ENCODE peak calls at places on chromosomes 1 and 21, in seven cellular contexts. N is CD8-positive, alpha-beta T cell; O is PC-9; S is small intestine; F is K562; D is A549; C is heart left ventricle. K is an unnamed sample.

GRCh38 chr21:45516071-45516670 is 26.1 kb downstream of the SLC19A1 start:
- DNase-seq in N (no peak), O (no peak), C (peak; percentile 21), S (no peak), F (no peak), D (no peak), K (peak; percentile 38)

GRCh38 chr1:239868117-239868516 is 223.6 kb upstream of the FMN2 start:
- DNase-seq in C (no peak), O (no peak), S (no peak), D (no peak), N (no peak), F (no peak), K (no peak)

GRCh38 chr1:30936541-30937171 is 28.1 kb upstream of the SDC3 start:
- DNase-seq in D (no peak), F (no peak), C (no peak), S (no peak), O (no peak), N (no peak), K (no peak)

GRCh38 chr1:63135801-63136200 is 186.6 kb upstream of the FOXD3 start:
- DNase-seq in S (no peak), F (no peak), D (no peak), N (no peak), C (no peak), O (no peak), K (no peak)

GRCh38 chr21:38075833-38076567 is 159.7 kb upstream of the KCNJ6 start:
- DNase-seq in S (no peak), D (no peak), O (no peak), F (no peak), N (no peak), C (no peak), K (no peak)

GRCh38 chr21:37737497-37737896 is 178.8 kb downstream of the KCNJ6 start:
- DNase-seq in C (peak; percentile 42), F (no peak), N (no peak), D (no peak), O (no peak), S (no peak), K (no peak)

GRCh38 chr1:72837781-72838180 is 555.4 kb upstream of the NEGR1 start:
- DNase-seq in C (no peak), O (peak; percentile 3), D (no peak), S (no peak), N (no peak), F (no peak), K (no peak)

GRCh38 chr1:30008372-30008997 is 714.9 kb downstream of the MATN1 start:
- DNase-seq in S (no peak), C (no peak), F (no peak), D (no peak), N (no peak), O (no peak), K (no peak)

GRCh38 chr21:45267390-45267760 is 20.3 kb downstream of the POFUT2 start:
- DNase-seq in O (no peak), D (no peak), N (no peak), F (no peak), S (no peak), C (no peak), K (no peak)

GRCh38 chr1:209810783-209811182 is 4.8 kb upstream of the IRF6 start:
- DNase-seq in D (no peak), F (no peak), N (no peak), C (no peak), O (no peak), S (no peak), K (no peak)

GRCh38 chr1:209805875-209806760 is at the start of gene IRF6:
- DNase-seq in O (peak; percentile 96), N (peak; percentile 70), F (peak; percentile 97), D (peak; percentile 33), S (peak; percentile 97), C (peak; percentile 78), K (peak; percentile 89)

GRCh38 chr1:209807509-209807908 is 1.6 kb upstream of the IRF6 start:
- DNase-seq in N (no peak), C (no peak), F (no peak), D (no peak), S (no peak), O (no peak), K (no peak)

GRCh38 chr1:209809601-209810000 is 3.7 kb upstream of the IRF6 start:
- DNase-seq in O (no peak), D (no peak), N (no peak), S (no peak), C (no peak), F (no peak), K (no peak)

DNA sequence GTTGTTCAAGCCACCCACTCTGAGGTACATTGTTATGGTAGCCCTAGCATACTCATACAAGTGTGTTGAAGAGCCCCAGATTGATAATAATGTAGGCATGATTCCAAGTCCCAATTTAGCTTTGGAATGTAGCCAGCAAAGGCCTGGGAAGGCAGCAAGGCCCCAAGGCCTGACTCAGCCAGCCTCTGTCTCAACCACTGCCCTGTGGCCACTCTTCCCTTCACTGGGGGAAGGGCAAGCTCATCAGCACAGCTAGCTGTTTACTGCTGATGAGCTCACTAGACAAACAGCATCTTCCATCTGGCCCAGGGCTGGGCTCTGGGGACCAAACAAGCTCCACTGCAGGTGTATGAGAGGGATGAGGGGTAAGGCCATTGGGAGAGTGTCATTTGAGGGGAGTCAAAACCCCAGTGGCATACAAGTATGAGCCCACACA is 2.1 kb upstream of the IRF6 start:
- DNase-seq in S (peak; percentile 93), N (no peak), C (peak; percentile 89), O (peak; percentile 68), D (no peak), F (peak; percentile 78), K (no peak)
- H3K27ac ChIP-seq in S (no peak overlapping the region), N (no peak overlapping the region), C (peak overlapping the region; percentile 80), O (peak overlapping the region; percentile 36), D (no peak overlapping the region), F (no peak overlapping the region), K (no peak overlapping the region)

GRCh38 chr1:234731371-234732085 is 121.5 kb upstream of the IRF2BP2 start:
- DNase-seq in C (no peak), N (no peak), O (no peak), F (no peak), D (no peak), S (no peak), K (peak; percentile 72)

GRCh38 chr1:234729566-234729965 is 119.6 kb upstream of the IRF2BP2 start:
- DNase-seq in D (no peak), N (no peak), O (no peak), F (no peak), C (no peak), S (no peak), K (no peak)

GRCh38 chr1:234732260-234732659 is 122.3 kb upstream of the IRF2BP2 start:
- DNase-seq in D (no peak), C (no peak), O (no peak), N (no peak), S (no peak), F (no peak), K (no peak)

GRCh38 chr1:234730110-234730509 is 120.1 kb upstream of the IRF2BP2 start:
- DNase-seq in S (no peak), C (no peak), D (no peak), N (no peak), F (no peak), O (no peak), K (no peak)

GRCh38 chr1:234730542-234731370 is 120.8 kb upstream of the IRF2BP2 start:
- DNase-seq in S (no peak), D (no peak), N (peak; percentile 40), O (no peak), F (peak; percentile 59), C (no peak), K (no peak)
- H3K4me1 ChIP-seq in S (peaks cover 8% of the 10 kb centered on the region), D (peaks cover 32% of the 10 kb centered on the region), N (peaks cover 39% of the 10 kb centered on the region), O (peaks cover 52% of the 10 kb centered on the region), F (peaks cover 59% of the 10 kb centered on the region), C (peaks cover 33% of the 10 kb centered on the region), K (no peaks in the 10 kb centered on the region)

DNA sequence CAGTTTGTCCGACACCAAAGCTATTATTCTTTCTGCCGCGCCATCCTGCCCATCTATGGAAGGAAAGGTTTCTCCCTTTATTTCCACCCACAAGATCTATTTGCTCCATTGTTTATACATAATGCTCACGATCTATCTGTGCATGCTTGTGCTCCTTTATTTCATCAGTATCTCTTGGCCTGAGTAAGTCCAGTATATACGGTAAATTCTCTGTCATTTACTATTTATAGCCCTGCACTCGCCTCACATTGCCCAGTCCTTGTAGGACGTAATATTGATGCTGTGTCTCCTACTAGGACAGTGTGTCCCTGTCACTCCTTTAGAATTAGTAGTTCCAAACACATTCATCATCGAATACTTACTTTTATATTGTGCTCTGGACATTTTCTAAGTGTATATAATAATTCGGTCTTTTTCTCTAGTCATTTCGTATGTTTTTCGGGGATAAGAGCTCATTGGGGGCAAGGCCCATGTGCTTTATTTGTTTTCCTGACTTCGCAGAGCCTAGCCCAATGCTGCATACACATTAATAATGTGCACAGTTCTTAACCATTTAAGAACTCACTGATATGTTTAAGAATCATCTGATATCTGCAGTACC is 3.1 kb upstream of the NID1 start:
- DNase-seq in O (no peak), D (no peak), C (no peak), S (no peak), F (no peak), N (no peak), K (no peak)
- H3K4me3 ChIP-seq in O (no peak overlapping the region), D (no peak overlapping the region), C (peak overlapping the region; percentile 42), S (no peak overlapping the region), F (no peak overlapping the region), N (no peak overlapping the region), K (no peak overlapping the region)

GRCh38 chr1:2242814-2243725 is 15.0 kb downstream of the SKI start:
- DNase-seq in D (no peak), N (no peak), O (no peak), C (peak; percentile 82), S (no peak), F (no peak), K (no peak)

GRCh38 chr1:2238361-2239055 is 10.4 kb downstream of the SKI start:
- DNase-seq in N (no peak), F (no peak), O (no peak), S (no peak), C (no peak), D (no peak), K (no peak)

GRCh38 chr1:2241820-2242219 is 13.7 kb downstream of the SKI start:
- DNase-seq in D (no peak), S (no peak), O (no peak), N (peak; percentile 9), F (no peak), C (no peak), K (no peak)

GRCh38 chr1:2239384-2239985 is 11.4 kb downstream of the SKI start:
- DNase-seq in N (peak; percentile 9), S (peak; percentile 40), O (no peak), F (no peak), D (no peak), C (no peak), K (no peak)

DNA sequence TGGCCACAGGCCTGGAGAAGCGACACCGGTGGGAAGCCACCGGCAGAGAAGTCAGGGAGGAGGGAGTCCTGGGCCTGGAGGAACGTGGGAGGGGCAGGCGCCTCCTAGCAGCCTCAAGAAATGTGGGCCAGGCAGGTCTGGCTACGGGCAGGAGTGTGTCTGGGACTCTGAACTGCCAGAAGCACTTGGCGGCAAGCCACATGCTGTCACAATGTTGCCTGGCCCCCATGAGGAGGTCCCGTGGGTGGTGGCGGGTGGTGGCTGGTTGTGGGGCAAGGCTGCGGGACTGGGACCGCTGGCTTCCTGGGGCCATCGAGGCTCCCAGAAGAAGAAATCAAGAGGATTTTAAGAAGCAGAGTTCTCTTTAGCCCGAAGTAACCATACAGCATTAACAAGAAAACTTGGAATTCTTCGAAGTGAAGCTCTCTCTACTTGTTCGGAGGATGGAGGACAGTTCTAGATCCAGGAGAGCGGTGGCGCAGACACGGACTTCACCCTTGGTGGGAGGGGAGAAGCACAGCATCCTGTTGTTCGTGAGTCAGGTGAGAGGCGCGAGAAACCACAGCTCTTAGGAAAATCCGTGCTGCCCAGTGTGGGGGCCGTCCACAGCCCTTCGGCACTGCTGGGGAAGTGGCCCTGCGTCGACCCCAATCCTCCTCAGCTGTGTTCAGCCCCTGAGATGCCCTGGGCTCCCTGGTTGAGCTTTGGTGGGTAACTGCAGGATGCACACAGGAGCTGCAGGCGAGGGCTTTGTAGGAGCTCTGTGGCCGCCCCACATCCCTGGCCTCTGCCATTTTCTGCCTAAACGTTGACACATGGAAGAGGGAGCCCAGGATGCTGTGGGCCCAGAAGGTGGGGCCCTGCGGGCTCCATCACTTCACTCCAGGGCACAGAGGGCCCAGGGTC is 12.4 kb downstream of the SKI start:
- DNase-seq in O (peak; percentile 38), C (peak; percentile 87), S (peak; percentile 86), F (peak; percentile 33), N (peak; percentile 28), D (no peak), K (peak; percentile 90)
- H3K27ac ChIP-seq in O (no peak overlapping the region), C (peak overlapping the region; percentile 38), S (no peak overlapping the region), F (no peak overlapping the region), N (no peak overlapping the region), D (no peak overlapping the region), K (no peak overlapping the region)

K was measured in aorta.